ENCODE peak calls at places on chromosomes 1 and 21, in four cellular contexts. R is AG10803, B is A549, G is dorsolateral prefrontal cortex. C is an unnamed sample.

GRCh38 chr1:41382531-41383090 is 21.4 kb downstream of the FOXO6 start:
- DNase-seq in R (peak; percentile 47), B (peak; percentile 61), G (no peak), C (no peak)

GRCh38 chr1:25106352-25106751 is 126.0 kb downstream of the SYF2 start:
- DNase-seq in R (peak; percentile 63), B (peak; percentile 14), G (no peak), C (no peak)

GRCh38 chr1:25831569-25832196 is 11.9 kb downstream of the MTFR1L start:
- DNase-seq in R (no peak), B (no peak), G (no peak), C (no peak)

GRCh38 chr1:1433804-1434130 is 1.7 kb upstream of the VWA1 start:
- DNase-seq in R (no peak), B (no peak), G (no peak), C (peak; percentile 73)

GRCh38 chr1:64896546-64896945 is 69.8 kb downstream of the JAK1 start:
- DNase-seq in R (no peak), B (no peak), G (no peak), C (no peak)

GRCh38 chr1:64505944-64506658 is 36.2 kb downstream of the CACHD1 start:
- DNase-seq in R (no peak), B (peak; percentile 18), G (no peak), C (no peak)

GRCh38 chr21:14602418-14602987 is 56.4 kb upstream of the SAMSN1 start:
- DNase-seq in R (no peak), B (no peak), G (no peak), C (no peak)

GRCh38 chr1:238492271-238492670 is 601.5 kb upstream of the ZP4 start:
- DNase-seq in R (no peak), B (no peak), G (no peak), C (no peak)

GRCh38 chr1:161160763-161161162 is 1.5 kb downstream of the USP21 start:
- DNase-seq in R (no peak), B (no peak), G (no peak), C (no peak)

GRCh38 chr1:234931404-234931973 is 197.1 kb downstream of the TOMM20 start:
- DNase-seq in R (no peak), B (no peak), G (no peak), C (no peak)

DNA sequence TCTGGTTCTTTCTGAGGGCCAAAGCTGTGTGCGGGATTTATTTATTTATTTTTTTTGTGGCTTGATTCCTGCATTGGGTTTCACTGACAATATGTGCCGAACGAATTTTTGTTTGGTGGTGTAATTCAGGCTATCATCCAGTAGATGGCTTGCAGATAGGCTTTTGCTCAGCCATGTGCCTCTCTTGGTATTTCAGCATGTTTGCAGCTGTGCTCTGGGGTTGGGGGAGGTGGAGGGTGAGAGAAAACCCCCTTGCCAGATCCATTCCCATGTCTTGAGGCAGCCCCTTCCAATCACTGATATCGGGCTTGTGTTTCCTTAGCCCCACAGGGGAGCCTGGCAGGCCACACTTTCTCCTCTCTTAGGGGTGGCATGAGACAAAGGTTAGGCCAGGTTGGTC is 302.4 kb downstream of the PTGER3 start:
- DNase-seq in R (no peak), B (no peak), G (no peak), C (no peak)
- TF ChIP-seq CTCF in R (peak; percentile 59), B (no peak), G (no peak), C (no peak)

GRCh38 chr21:43959231-43960041 is 52.7 kb upstream of the TRAPPC10 start:
- DNase-seq in R (no peak), B (no peak), G (no peak), C (no peak)
- H3K4me3 ChIP-seq in R (no peak overlapping the region), B (no peak overlapping the region), G (no peak overlapping the region), C (no peak overlapping the region)

GRCh38 chr1:3091334-3091733 is 22.3 kb downstream of the PRDM16 start:
- DNase-seq in R (no peak), B (no peak), G (no peak), C (no peak)
- TF ChIP-seq CTCF in R (no peak), B (no peak), G (no peak), C (no peak)

DNA sequence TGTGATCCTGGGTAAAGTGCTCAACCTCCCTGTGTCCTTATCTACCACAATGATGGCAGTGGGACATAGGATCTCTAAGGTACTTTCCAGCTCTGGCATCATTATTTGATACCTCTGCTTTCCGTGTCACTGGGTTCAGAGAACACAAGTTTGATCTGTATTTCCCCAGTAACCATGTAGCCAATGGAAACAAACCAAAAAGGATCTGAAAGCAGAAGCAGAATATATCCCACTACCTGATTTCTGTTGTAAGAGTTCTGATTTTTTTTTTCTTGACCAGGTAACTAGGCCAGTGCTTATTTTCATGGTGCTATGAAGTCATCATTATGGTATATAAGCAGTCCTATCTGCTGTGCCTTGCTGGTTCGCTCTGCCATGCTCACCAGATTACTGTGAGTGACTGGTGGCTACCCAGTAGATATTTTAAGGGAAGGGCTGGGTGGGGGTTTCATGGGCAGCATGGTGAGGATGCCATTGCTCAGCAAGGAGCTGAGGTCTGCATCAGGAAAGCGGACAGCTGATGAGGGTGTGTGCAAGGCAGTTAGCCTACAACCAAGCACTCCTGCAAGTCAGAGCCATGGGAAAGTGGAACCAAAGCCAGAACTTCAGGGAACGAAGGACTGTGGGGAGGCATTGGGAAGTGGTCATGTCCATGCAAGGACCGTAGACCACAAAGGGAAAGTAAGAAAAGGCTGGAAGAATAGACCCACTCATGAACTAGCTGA is 104.9 kb upstream of the EDEM3 start:
- DNase-seq in R (no peak), B (no peak), G (no peak), C (no peak)
- H3K4me3 ChIP-seq in R (no peak overlapping the region), B (no peak overlapping the region), G (no peak overlapping the region), C (no peak overlapping the region)

GRCh38 chr21:20045197-20045596 is 953.0 kb upstream of the NCAM2 start:
- DNase-seq in R (no peak), B (no peak), G (no peak), C (no peak)

DNA sequence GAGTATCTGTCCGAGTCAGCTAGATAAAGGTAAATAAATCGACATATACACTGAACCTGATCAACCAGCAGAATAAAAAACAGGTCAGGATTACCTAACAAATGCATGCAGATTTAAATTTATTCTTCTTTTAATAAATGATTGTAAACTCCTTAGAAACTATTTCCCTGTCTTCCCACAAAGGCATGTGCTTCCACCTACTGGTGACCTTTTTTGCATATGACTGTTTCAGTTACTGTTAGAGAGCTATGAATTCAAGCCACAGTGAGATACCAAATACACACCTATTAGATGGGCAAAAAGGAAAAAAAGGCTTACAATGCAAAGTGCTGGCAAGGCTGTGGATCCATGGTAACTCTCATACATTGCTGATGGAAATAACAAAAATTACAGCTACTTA is 957.4 kb upstream of the NCAM2 start:
- DNase-seq in R (no peak), B (no peak), G (no peak), C (no peak)
- TF ChIP-seq CTCF in R (no peak), B (no peak), G (peak; percentile 33), C (no peak)

DNA sequence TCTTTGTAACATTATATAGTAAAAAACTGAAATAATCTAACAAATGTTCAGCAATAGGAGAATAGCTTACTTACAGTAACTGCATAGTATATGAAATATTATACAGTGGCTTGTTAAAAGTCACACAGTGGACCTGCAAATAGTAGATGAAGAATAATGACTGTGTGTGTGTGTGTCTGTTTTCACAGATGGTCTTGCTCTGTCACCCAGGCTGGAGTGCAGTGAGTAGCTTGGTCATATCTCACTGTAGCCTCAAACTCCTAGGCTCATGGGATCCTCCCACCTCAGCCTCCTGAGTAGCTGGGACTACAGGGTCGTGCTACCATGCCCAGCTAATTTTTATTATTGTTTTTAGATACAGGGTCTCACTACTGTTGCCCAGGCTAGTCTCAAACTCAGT is 67.3 kb upstream of the KIAA1614 start:
- DNase-seq in R (no peak), B (no peak), G (no peak), C (no peak)
- H3K4me3 ChIP-seq in R (no peak overlapping the region), B (no peak overlapping the region), G (no peak overlapping the region), C (no peak overlapping the region)

DNA sequence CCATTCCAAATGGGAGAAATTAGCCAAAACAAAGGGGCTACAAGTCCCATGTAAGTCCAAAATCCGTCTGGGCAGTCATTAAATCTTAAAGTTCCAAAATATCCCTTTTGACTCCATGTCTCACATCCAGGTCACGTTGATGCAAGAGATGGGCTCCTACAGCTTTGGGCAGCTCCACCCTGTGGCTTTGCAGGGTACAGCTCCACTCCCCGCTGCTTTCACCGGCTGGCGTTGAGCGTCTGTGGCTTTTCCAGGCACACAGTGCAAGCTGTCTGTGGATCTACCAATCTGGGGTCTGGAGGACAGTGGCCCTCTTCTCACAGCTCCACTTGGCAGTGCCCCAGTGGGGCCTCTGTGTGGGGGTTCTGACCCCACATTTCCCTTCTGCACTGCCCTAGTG is 130.2 kb downstream of the TPR start:
- DNase-seq in R (no peak), B (peak; percentile 21), G (no peak), C (no peak)
- TF ChIP-seq CTCF in R (peak; percentile 34), B (no peak), G (no peak), C (peak; percentile 36)

GRCh38 chr1:54153548-54154439 is 994 bp upstream of the CDCP2 start:
- DNase-seq in R (peak; percentile 79), B (no peak), G (no peak), C (peak; percentile 51)
- H3K4me3 ChIP-seq in R (peak overlapping the region; percentile 17), B (no peak overlapping the region), G (no peak overlapping the region), C (no peak overlapping the region)

GRCh38 chr1:185696419-185697150 is 37.6 kb upstream of the HMCN1 start:
- DNase-seq in R (peak; percentile 12), B (peak; percentile 18), G (no peak), C (no peak)

GRCh38 chr1:185694081-185694480 is 40.1 kb upstream of the HMCN1 start:
- DNase-seq in R (no peak), B (no peak), G (no peak), C (no peak)

GRCh38 chr1:185699874-185700273 is 34.3 kb upstream of the HMCN1 start:
- DNase-seq in R (no peak), B (no peak), G (no peak), C (no peak)

GRCh38 chr1:185693654-185694053 is 40.5 kb upstream of the HMCN1 start:
- DNase-seq in R (no peak), B (no peak), G (no peak), C (no peak)

GRCh38 chr1:185695299-185695698 is 38.9 kb upstream of the HMCN1 start:
- DNase-seq in R (no peak), B (no peak), G (no peak), C (no peak)
- TF ChIP-seq CTCF in R (peak; percentile 30), B (peak; percentile 64), G (peak; percentile 13), C (peak; percentile 8)

C was measured in astrocyte of the spinal cord.